ENCODE peak calls at places on chromosomes 13 and 19, in six cellular contexts. One of them, this sample, is unnamed.

GRCh38 chr13:50766043-50766442 is 77.4 kb downstream of the DLEU7 start:
- DNase-seq in thoracic aorta: no peak
- DNase-seq in OCI-LY7: no peak
- DNase-seq in dorsolateral prefrontal cortex: no peak
- DNase-seq in GM12878: no peak
- DNase-seq in aorta: no peak
- DNase-seq in this sample: no peak

GRCh38 chr13:97275775-97276501 is 53.8 kb downstream of the MBNL2 start:
- DNase-seq in dorsolateral prefrontal cortex: no peak
- DNase-seq in aorta: no peak
- DNase-seq in thoracic aorta: no peak
- DNase-seq in GM12878: no peak
- DNase-seq in OCI-LY7: no peak
- DNase-seq in this sample: no peak

GRCh38 chr19:2039082-2039958 is 11.7 kb downstream of the MKNK2 start:
- DNase-seq in aorta: peak; percentile 76
- DNase-seq in OCI-LY7: no peak
- DNase-seq in dorsolateral prefrontal cortex: no peak
- DNase-seq in thoracic aorta: no peak
- DNase-seq in GM12878: no peak
- DNase-seq in this sample: no peak

GRCh38 chr13:82467626-82468025 is 1414.6 kb downstream of the SLITRK1 start:
- DNase-seq in dorsolateral prefrontal cortex: no peak
- DNase-seq in OCI-LY7: no peak
- DNase-seq in aorta: no peak
- DNase-seq in thoracic aorta: no peak
- DNase-seq in GM12878: no peak
- DNase-seq in this sample: no peak

GRCh38 chr19:46736544-46737274 is 9.1 kb upstream of the FKRP start:
- DNase-seq in OCI-LY7: no peak
- DNase-seq in dorsolateral prefrontal cortex: no peak
- DNase-seq in thoracic aorta: no peak
- DNase-seq in GM12878: no peak
- DNase-seq in aorta: peak; percentile 82
- DNase-seq in this sample: peak; percentile 77

GRCh38 chr19:41309225-41310030 is 544 bp upstream of the CCDC97 start:
- DNase-seq in dorsolateral prefrontal cortex: no peak
- DNase-seq in GM12878: no peak
- DNase-seq in aorta: peak; percentile 71
- DNase-seq in thoracic aorta: no peak
- DNase-seq in OCI-LY7: no peak
- DNase-seq in this sample: no peak

GRCh38 chr19:14767466-14767971 is 10.8 kb downstream of the ADGRE2 start:
- DNase-seq in dorsolateral prefrontal cortex: no peak
- DNase-seq in GM12878: no peak
- DNase-seq in OCI-LY7: no peak
- DNase-seq in aorta: peak; percentile 14
- DNase-seq in thoracic aorta: no peak
- DNase-seq in this sample: no peak

GRCh38 chr19:40229484-40229883 is 3.0 kb upstream of the CCNP start:
- DNase-seq in dorsolateral prefrontal cortex: no peak
- DNase-seq in GM12878: no peak
- DNase-seq in thoracic aorta: no peak
- DNase-seq in aorta: no peak
- DNase-seq in OCI-LY7: no peak
- DNase-seq in this sample: no peak

GRCh38 chr19:10295305-10295846 is 5.6 kb downstream of the ICAM5 start:
- DNase-seq in GM12878: no peak
- DNase-seq in dorsolateral prefrontal cortex: no peak
- DNase-seq in thoracic aorta: no peak
- DNase-seq in aorta: no peak
- DNase-seq in OCI-LY7: peak; percentile 29
- DNase-seq in this sample: no peak

GRCh38 chr13:79628463-79628862 is 147.5 kb downstream of the NDFIP2 start:
- DNase-seq in GM12878: no peak
- DNase-seq in dorsolateral prefrontal cortex: no peak
- DNase-seq in aorta: no peak
- DNase-seq in OCI-LY7: no peak
- DNase-seq in thoracic aorta: no peak
- DNase-seq in this sample: no peak

GRCh38 chr13:97834255-97834654 is 119.2 kb upstream of the IPO5 start:
- DNase-seq in GM12878: no peak
- DNase-seq in thoracic aorta: no peak
- DNase-seq in dorsolateral prefrontal cortex: no peak
- DNase-seq in aorta: no peak
- DNase-seq in OCI-LY7: no peak
- DNase-seq in this sample: no peak

GRCh38 chr19:44002566-44003460 is at the start of gene ZNF230:
- DNase-seq in thoracic aorta: peak; percentile 77
- DNase-seq in GM12878: peak; percentile 89
- DNase-seq in OCI-LY7: peak; percentile 91
- DNase-seq in aorta: peak; percentile 93
- DNase-seq in dorsolateral prefrontal cortex: peak; percentile 95
- DNase-seq in this sample: peak; percentile 89

GRCh38 chr19:50569023-50569697 is 925 bp upstream of the LRRC4B start:
- DNase-seq in aorta: no peak
- DNase-seq in OCI-LY7: no peak
- DNase-seq in dorsolateral prefrontal cortex: no peak
- DNase-seq in thoracic aorta: no peak
- DNase-seq in GM12878: no peak
- DNase-seq in this sample: no peak

GRCh38 chr13:112664501-112665203 is 25.2 kb upstream of the ATP11A start:
- DNase-seq in dorsolateral prefrontal cortex: no peak
- DNase-seq in OCI-LY7: no peak
- DNase-seq in GM12878: no peak
- DNase-seq in thoracic aorta: no peak
- DNase-seq in aorta: no peak
- DNase-seq in this sample: no peak

GRCh38 chr13:56352356-56352755 is 788.4 kb upstream of the PRR20A start:
- DNase-seq in thoracic aorta: no peak
- DNase-seq in dorsolateral prefrontal cortex: no peak
- DNase-seq in OCI-LY7: no peak
- DNase-seq in aorta: no peak
- DNase-seq in GM12878: no peak
- DNase-seq in this sample: no peak

GRCh38 chr19:48735031-48735615 is 5.3 kb downstream of the RASIP1 start:
- DNase-seq in thoracic aorta: no peak
- DNase-seq in aorta: no peak
- DNase-seq in GM12878: no peak
- DNase-seq in OCI-LY7: no peak
- DNase-seq in dorsolateral prefrontal cortex: no peak
- DNase-seq in this sample: no peak

GRCh38 chr19:44577566-44577874 is 35.8 kb upstream of the IGSF23 start:
- DNase-seq in GM12878: no peak
- DNase-seq in thoracic aorta: no peak
- DNase-seq in dorsolateral prefrontal cortex: no peak
- DNase-seq in aorta: no peak
- DNase-seq in OCI-LY7: no peak
- DNase-seq in this sample: no peak

GRCh38 chr19:38736036-38736412 is 8.2 kb downstream of the CAPN12 start:
- DNase-seq in OCI-LY7: peak; percentile 24
- DNase-seq in thoracic aorta: no peak
- DNase-seq in aorta: peak; percentile 89
- DNase-seq in dorsolateral prefrontal cortex: no peak
- DNase-seq in GM12878: no peak
- DNase-seq in this sample: peak; percentile 46

GRCh38 chr19:9128171-9128570 is 1.4 kb upstream of the OR7G3 start:
- DNase-seq in dorsolateral prefrontal cortex: no peak
- DNase-seq in OCI-LY7: no peak
- DNase-seq in GM12878: no peak
- DNase-seq in aorta: no peak
- DNase-seq in thoracic aorta: no peak
- DNase-seq in this sample: no peak

GRCh38 chr13:104006625-104007061 is 940.4 kb upstream of the SLC10A2 start:
- DNase-seq in GM12878: no peak
- DNase-seq in thoracic aorta: no peak
- DNase-seq in OCI-LY7: no peak
- DNase-seq in aorta: no peak
- DNase-seq in dorsolateral prefrontal cortex: no peak
- DNase-seq in this sample: no peak

GRCh38 chr19:19062454-19063182 is 1.2 kb upstream of the SLC25A42 start:
- DNase-seq in aorta: no peak
- DNase-seq in GM12878: no peak
- DNase-seq in dorsolateral prefrontal cortex: no peak
- DNase-seq in OCI-LY7: peak; percentile 16
- DNase-seq in thoracic aorta: no peak
- DNase-seq in this sample: no peak

GRCh38 chr19:19061491-19061890 is 2.3 kb upstream of the SLC25A42 start:
- DNase-seq in GM12878: no peak
- DNase-seq in aorta: no peak
- DNase-seq in dorsolateral prefrontal cortex: no peak
- DNase-seq in thoracic aorta: no peak
- DNase-seq in OCI-LY7: no peak
- DNase-seq in this sample: peak; percentile 67

GRCh38 chr19:19064811-19065745 is 1.3 kb downstream of the SLC25A42 start:
- DNase-seq in aorta: no peak
- DNase-seq in GM12878: no peak
- DNase-seq in OCI-LY7: peak; percentile 50
- DNase-seq in dorsolateral prefrontal cortex: no peak
- DNase-seq in thoracic aorta: no peak
- DNase-seq in this sample: peak; percentile 64

GRCh38 chr19:19063183-19064097 is at the start of gene SLC25A42:
- DNase-seq in dorsolateral prefrontal cortex: peak; percentile 99
- DNase-seq in aorta: peak; percentile 99
- DNase-seq in GM12878: peak; percentile 99
- DNase-seq in OCI-LY7: peak; percentile 99
- DNase-seq in thoracic aorta: peak; percentile 97
- DNase-seq in this sample: peak; percentile 99

GRCh38 chr19:19064098-19064722 is 416 bp downstream of the SLC25A42 start:
- DNase-seq in aorta: no peak
- DNase-seq in dorsolateral prefrontal cortex: peak; percentile 30
- DNase-seq in OCI-LY7: peak; percentile 78
- DNase-seq in thoracic aorta: no peak
- DNase-seq in GM12878: no peak
- DNase-seq in this sample: peak; percentile 62
- H3K27ac ChIP-seq in aorta: peak overlapping the region; percentile 6
- H3K27ac ChIP-seq in dorsolateral prefrontal cortex: peak overlapping the region; percentile 46
- H3K27ac ChIP-seq in OCI-LY7: peak overlapping the region; percentile 58
- H3K27ac ChIP-seq in thoracic aorta: peak overlapping the region; percentile 45
- H3K27ac ChIP-seq in GM12878: peak overlapping the region; percentile 89
- H3K27ac ChIP-seq in this sample: peak overlapping the region; percentile 68

DNA sequence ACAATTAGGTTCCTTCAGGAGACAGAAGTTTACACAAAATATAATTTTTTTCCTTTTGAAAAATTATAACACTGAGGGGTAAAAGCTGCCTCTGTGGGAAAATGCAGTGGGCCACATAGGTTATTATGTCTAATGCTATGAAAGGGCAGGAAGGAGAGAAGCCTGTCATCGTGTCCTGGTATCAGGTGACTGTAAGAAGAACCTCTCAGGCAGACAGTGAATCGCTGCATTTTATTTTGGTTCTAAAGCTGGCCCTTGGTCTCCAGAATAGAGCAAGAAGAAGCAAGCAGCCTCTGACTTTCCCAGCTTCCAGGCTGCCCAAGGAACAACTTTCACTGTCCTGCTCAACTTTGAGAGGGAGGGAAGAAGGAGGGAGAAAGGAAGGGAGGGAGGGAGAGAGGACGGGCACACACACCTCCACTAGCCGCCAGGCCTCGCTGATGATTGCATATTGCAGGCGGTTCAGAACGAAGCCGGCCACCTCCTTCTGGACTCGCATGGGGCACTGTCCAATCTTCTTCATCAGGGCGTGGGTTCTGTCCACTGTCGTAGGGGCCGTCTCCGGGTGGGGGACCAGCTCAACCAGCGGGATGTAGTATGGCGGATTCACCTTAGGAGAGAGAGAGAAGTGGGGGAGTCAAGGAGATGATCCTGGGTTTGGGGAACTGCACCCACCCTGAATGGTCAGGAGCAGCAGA is 93.8 kb downstream of the CRYL1 start:
- DNase-seq in thoracic aorta: no peak
- DNase-seq in OCI-LY7: no peak
- DNase-seq in aorta: no peak
- DNase-seq in dorsolateral prefrontal cortex: no peak
- DNase-seq in GM12878: no peak
- DNase-seq in this sample: no peak
- H3K27ac ChIP-seq in thoracic aorta: no peak overlapping the region
- H3K27ac ChIP-seq in OCI-LY7: no peak overlapping the region
- H3K27ac ChIP-seq in aorta: no peak overlapping the region
- H3K27ac ChIP-seq in dorsolateral prefrontal cortex: no peak overlapping the region
- H3K27ac ChIP-seq in GM12878: no peak overlapping the region
- H3K27ac ChIP-seq in this sample: no peak overlapping the region

DNA sequence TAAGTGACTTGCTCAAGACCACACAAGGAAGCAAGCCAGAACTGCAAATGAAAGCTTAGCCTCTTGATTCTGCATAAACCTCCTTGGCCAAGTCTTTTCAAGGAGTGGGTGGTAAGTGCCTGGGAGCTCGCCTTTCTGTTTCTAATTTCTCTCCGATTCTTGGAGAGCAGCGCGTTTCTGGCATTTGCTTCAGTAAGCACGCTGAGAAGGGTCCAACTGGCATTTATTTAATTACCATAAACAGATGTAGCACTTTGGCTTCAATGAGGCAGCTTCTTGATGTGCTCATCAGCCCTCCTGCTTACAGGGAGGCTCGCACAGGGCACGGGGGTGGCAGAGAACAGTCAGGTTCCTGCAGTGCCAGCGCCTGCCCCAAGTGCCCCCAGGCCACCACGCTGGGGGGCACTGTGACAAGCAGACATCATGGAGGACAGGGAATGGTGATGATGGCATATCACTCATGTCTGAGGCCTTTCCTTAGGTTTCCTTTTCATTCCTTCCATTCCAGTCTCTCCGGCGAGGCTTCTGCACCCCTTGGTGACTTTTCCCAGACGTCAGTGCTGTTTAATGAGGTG is 13.3 kb downstream of the SIAH3 start:
- DNase-seq in GM12878: no peak
- DNase-seq in aorta: no peak
- DNase-seq in OCI-LY7: no peak
- DNase-seq in thoracic aorta: no peak
- DNase-seq in dorsolateral prefrontal cortex: no peak
- DNase-seq in this sample: no peak
- H3K27ac ChIP-seq in GM12878: no peak overlapping the region
- H3K27ac ChIP-seq in aorta: no peak overlapping the region
- H3K27ac ChIP-seq in OCI-LY7: no peak overlapping the region
- H3K27ac ChIP-seq in thoracic aorta: no peak overlapping the region
- H3K27ac ChIP-seq in dorsolateral prefrontal cortex: no peak overlapping the region
- H3K27ac ChIP-seq in this sample: no peak overlapping the region

GRCh38 chr13:113936566-113936965 is 37.3 kb downstream of the C13orf46 start:
- DNase-seq in thoracic aorta: no peak
- DNase-seq in GM12878: no peak
- DNase-seq in dorsolateral prefrontal cortex: no peak
- DNase-seq in OCI-LY7: no peak
- DNase-seq in aorta: peak; percentile 56
- DNase-seq in this sample: no peak

GRCh38 chr13:113936166-113936565 is 37.7 kb downstream of the C13orf46 start:
- DNase-seq in OCI-LY7: no peak
- DNase-seq in dorsolateral prefrontal cortex: no peak
- DNase-seq in GM12878: no peak
- DNase-seq in aorta: peak; percentile 53
- DNase-seq in thoracic aorta: no peak
- DNase-seq in this sample: peak; percentile 9

GRCh38 chr13:113934576-113934975 is 39.3 kb downstream of the C13orf46 start:
- DNase-seq in OCI-LY7: no peak
- DNase-seq in dorsolateral prefrontal cortex: no peak
- DNase-seq in thoracic aorta: no peak
- DNase-seq in GM12878: no peak
- DNase-seq in aorta: peak; percentile 68
- DNase-seq in this sample: no peak

GRCh38 chr13:113935081-113935511 is 38.8 kb downstream of the C13orf46 start:
- DNase-seq in GM12878: no peak
- DNase-seq in thoracic aorta: no peak
- DNase-seq in dorsolateral prefrontal cortex: no peak
- DNase-seq in OCI-LY7: no peak
- DNase-seq in aorta: peak; percentile 85
- DNase-seq in this sample: no peak

GRCh38 chr13:113935523-113935922 is 38.4 kb downstream of the C13orf46 start:
- DNase-seq in dorsolateral prefrontal cortex: no peak
- DNase-seq in aorta: peak; percentile 71
- DNase-seq in GM12878: no peak
- DNase-seq in OCI-LY7: no peak
- DNase-seq in thoracic aorta: no peak
- DNase-seq in this sample: peak; percentile 18
- H3K27ac ChIP-seq in dorsolateral prefrontal cortex: no peak overlapping the region
- H3K27ac ChIP-seq in aorta: peak overlapping the region; percentile 60
- H3K27ac ChIP-seq in GM12878: no peak overlapping the region
- H3K27ac ChIP-seq in OCI-LY7: no peak overlapping the region
- H3K27ac ChIP-seq in thoracic aorta: peak overlapping the region; percentile 90
- H3K27ac ChIP-seq in this sample: peak overlapping the region; percentile 39